ENCODE peak calls at places on chromosomes 12 and 14, in four cellular contexts. One of them, this sample, is unnamed.
A peak's percentile ranks its signal among the peaks of the same experiment; 100 is the strongest.

GRCh38 chr12:107277850-107278249 is 184.5 kb upstream of the CRY1 start:
- DNase-seq in heart left ventricle: no peak
- DNase-seq in Peyer's patch: no peak
- DNase-seq in adrenal gland: no peak
- DNase-seq in this sample: no peak

GRCh38 chr14:33040548-33041140 is 102.0 kb downstream of the NPAS3 start:
- DNase-seq in heart left ventricle: no peak
- DNase-seq in Peyer's patch: no peak
- DNase-seq in adrenal gland: no peak
- DNase-seq in this sample: no peak

GRCh38 chr14:39102265-39102968 is 618 bp downstream of the SEC23A start:
- DNase-seq in heart left ventricle: no peak
- DNase-seq in Peyer's patch: peak; percentile 81
- DNase-seq in adrenal gland: peak; percentile 40
- DNase-seq in this sample: peak; percentile 38

GRCh38 chr12:121295123-121295745 is 1.3 kb downstream of the CAMKK2 start:
- DNase-seq in heart left ventricle: no peak
- DNase-seq in Peyer's patch: no peak
- DNase-seq in adrenal gland: no peak
- DNase-seq in this sample: no peak

GRCh38 chr14:22458737-22459136 is 130.3 kb downstream of the DAD1 start:
- DNase-seq in heart left ventricle: no peak
- DNase-seq in Peyer's patch: no peak
- DNase-seq in adrenal gland: no peak
- DNase-seq in this sample: no peak

GRCh38 chr12:14741153-14741552 is 44.8 kb upstream of the GUCY2C start:
- DNase-seq in heart left ventricle: no peak
- DNase-seq in Peyer's patch: no peak
- DNase-seq in adrenal gland: peak; percentile 11
- DNase-seq in this sample: no peak

GRCh38 chr14:26845106-26845818 is 247.4 kb upstream of the NOVA1 start:
- DNase-seq in heart left ventricle: no peak
- DNase-seq in Peyer's patch: no peak
- DNase-seq in adrenal gland: no peak
- DNase-seq in this sample: no peak

GRCh38 chr12:131204416-131205311 is 251.0 kb downstream of the ADGRD1 start:
- DNase-seq in heart left ventricle: no peak
- DNase-seq in Peyer's patch: no peak
- DNase-seq in adrenal gland: no peak
- DNase-seq in this sample: no peak

GRCh38 chr14:97270308-97270707 is 473.1 kb downstream of the VRK1 start:
- DNase-seq in heart left ventricle: no peak
- DNase-seq in Peyer's patch: no peak
- DNase-seq in adrenal gland: no peak
- DNase-seq in this sample: no peak

GRCh38 chr14:91533623-91534022 is 23.5 kb upstream of the PPP4R3A start:
- DNase-seq in heart left ventricle: no peak
- DNase-seq in Peyer's patch: no peak
- DNase-seq in adrenal gland: no peak
- DNase-seq in this sample: no peak

GRCh38 chr12:64746663-64747062 is 12.5 kb downstream of the GNS start:
- DNase-seq in heart left ventricle: no peak
- DNase-seq in Peyer's patch: no peak
- DNase-seq in adrenal gland: no peak
- DNase-seq in this sample: no peak

GRCh38 chr12:76548222-76548837 is 11.2 kb downstream of the OSBPL8 start:
- DNase-seq in heart left ventricle: no peak
- DNase-seq in Peyer's patch: no peak
- DNase-seq in adrenal gland: no peak
- DNase-seq in this sample: no peak

GRCh38 chr14:95255487-95255886 is 64.2 kb downstream of the CLMN start:
- DNase-seq in heart left ventricle: peak; percentile 58
- DNase-seq in Peyer's patch: peak; percentile 90
- DNase-seq in adrenal gland: no peak
- DNase-seq in this sample: peak; percentile 86

GRCh38 chr12:124621296-124621660 is 53.9 kb upstream of the NCOR2 start:
- DNase-seq in heart left ventricle: peak; percentile 71
- DNase-seq in Peyer's patch: peak; percentile 61
- DNase-seq in adrenal gland: peak; percentile 79
- DNase-seq in this sample: no peak

GRCh38 chr14:73718742-73719251 is 4.6 kb upstream of the PNMA1 start:
- DNase-seq in heart left ventricle: no peak
- DNase-seq in Peyer's patch: no peak
- DNase-seq in adrenal gland: peak; percentile 69
- DNase-seq in this sample: no peak

GRCh38 chr12:119809023-119809422 is 68.1 kb downstream of the CIT start:
- DNase-seq in heart left ventricle: no peak
- DNase-seq in Peyer's patch: no peak
- DNase-seq in adrenal gland: no peak
- DNase-seq in this sample: no peak

GRCh38 chr12:101995684-101996083 is 66.1 kb downstream of the WASHC3 start:
- DNase-seq in heart left ventricle: no peak
- DNase-seq in Peyer's patch: no peak
- DNase-seq in adrenal gland: no peak
- DNase-seq in this sample: no peak

GRCh38 chr12:41795066-41795465 is 349.6 kb downstream of the GXYLT1 start:
- DNase-seq in heart left ventricle: no peak
- DNase-seq in Peyer's patch: no peak
- DNase-seq in adrenal gland: no peak
- DNase-seq in this sample: no peak

GRCh38 chr14:105315211-105315721 is 718 bp downstream of the PACS2 start:
- DNase-seq in heart left ventricle: no peak
- DNase-seq in Peyer's patch: peak; percentile 81
- DNase-seq in adrenal gland: peak; percentile 30
- DNase-seq in this sample: peak; percentile 44

GRCh38 chr14:64801800-64802199 is 77.9 kb downstream of the SPTB start:
- DNase-seq in heart left ventricle: no peak
- DNase-seq in Peyer's patch: no peak
- DNase-seq in adrenal gland: no peak
- DNase-seq in this sample: no peak

GRCh38 chr14:50601405-50601804 is 41.5 kb downstream of the ATL1 start:
- DNase-seq in heart left ventricle: no peak
- DNase-seq in Peyer's patch: no peak
- DNase-seq in adrenal gland: no peak
- DNase-seq in this sample: no peak

GRCh38 chr14:86943391-86944365 is 1049.3 kb downstream of the GALC start:
- DNase-seq in heart left ventricle: no peak
- DNase-seq in Peyer's patch: no peak
- DNase-seq in adrenal gland: no peak
- DNase-seq in this sample: no peak

GRCh38 chr12:57008113-57008687 is 1.9 kb upstream of the ZBTB39 start:
- DNase-seq in heart left ventricle: no peak
- DNase-seq in Peyer's patch: no peak
- DNase-seq in adrenal gland: no peak
- DNase-seq in this sample: no peak

GRCh38 chr12:57003395-57003794 is 3.0 kb downstream of the ZBTB39 start:
- DNase-seq in heart left ventricle: no peak
- DNase-seq in Peyer's patch: no peak
- DNase-seq in adrenal gland: no peak
- DNase-seq in this sample: no peak

GRCh38 chr12:57004651-57005050 is 1.7 kb downstream of the ZBTB39 start:
- DNase-seq in heart left ventricle: no peak
- DNase-seq in Peyer's patch: no peak
- DNase-seq in adrenal gland: no peak
- DNase-seq in this sample: no peak

GRCh38 chr12:57006809-57007475 is 596 bp upstream of the ZBTB39 start:
- DNase-seq in heart left ventricle: no peak
- DNase-seq in Peyer's patch: no peak
- DNase-seq in adrenal gland: no peak
- DNase-seq in this sample: no peak

GRCh38 chr12:57005980-57006808 is at the start of gene ZBTB39:
- DNase-seq in heart left ventricle: peak; percentile 69
- DNase-seq in Peyer's patch: peak; percentile 74
- DNase-seq in adrenal gland: peak; percentile 53
- DNase-seq in this sample: peak; percentile 67
- TF ChIP-seq POLR2A in heart left ventricle: no peak
- TF ChIP-seq POLR2A in Peyer's patch: no peak
- TF ChIP-seq POLR2A in adrenal gland: peak; percentile 35
- TF ChIP-seq POLR2A in this sample: no peak

DNA sequence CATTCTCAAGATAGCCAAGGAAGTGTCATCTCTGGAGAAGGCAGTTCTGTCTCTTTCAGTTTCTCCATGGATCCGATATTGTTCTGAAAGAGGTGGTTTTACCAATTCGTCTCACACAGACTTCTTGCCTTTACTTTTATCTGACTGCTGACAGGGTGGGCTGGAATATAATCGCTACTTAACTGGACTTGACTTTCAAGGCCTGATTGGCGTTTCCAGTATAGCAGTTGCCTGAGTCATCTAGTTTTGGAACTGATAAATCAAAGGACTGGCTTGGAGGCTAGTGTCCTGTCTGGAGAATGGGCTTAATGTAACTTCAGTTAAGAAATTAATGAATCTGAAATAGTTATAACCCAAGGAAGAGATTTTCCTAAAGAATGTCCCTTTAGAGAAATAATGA is 21.6 kb downstream of the PRKCH start:
- DNase-seq in heart left ventricle: no peak
- DNase-seq in Peyer's patch: no peak
- DNase-seq in adrenal gland: no peak
- DNase-seq in this sample: no peak
- H3K4me1 ChIP-seq in heart left ventricle: peaks cover 42% of the 10 kb centered on the region
- H3K4me1 ChIP-seq in Peyer's patch: no peaks in the 10 kb centered on the region
- H3K4me1 ChIP-seq in adrenal gland: no peaks in the 10 kb centered on the region
- H3K4me1 ChIP-seq in this sample: no peaks in the 10 kb centered on the region

GRCh38 chr12:31590730-31591307 is at the start of gene DENND5B:
- DNase-seq in heart left ventricle: peak; percentile 88
- DNase-seq in Peyer's patch: peak; percentile 89
- DNase-seq in adrenal gland: peak; percentile 83
- DNase-seq in this sample: peak; percentile 73
- TF ChIP-seq POLR2A in heart left ventricle: no peak
- TF ChIP-seq POLR2A in Peyer's patch: peak; percentile 59
- TF ChIP-seq POLR2A in adrenal gland: peak; percentile 71
- TF ChIP-seq POLR2A in this sample: no peak

GRCh38 chr14:101820283-101820798 is 58.8 kb downstream of the PPP2R5C start:
- DNase-seq in heart left ventricle: no peak
- DNase-seq in Peyer's patch: peak; percentile 78
- DNase-seq in adrenal gland: no peak
- DNase-seq in this sample: no peak
- H3K4me1 ChIP-seq in heart left ventricle: peaks cover 42% of the 10 kb centered on the region
- H3K4me1 ChIP-seq in Peyer's patch: no peaks in the 10 kb centered on the region
- H3K4me1 ChIP-seq in adrenal gland: peaks cover 32% of the 10 kb centered on the region
- H3K4me1 ChIP-seq in this sample: peaks cover 38% of the 10 kb centered on the region

GRCh38 chr14:94129111-94129757 is at the start of gene IFI27L2:
- DNase-seq in heart left ventricle: peak; percentile 85
- DNase-seq in Peyer's patch: peak; percentile 89
- DNase-seq in adrenal gland: peak; percentile 86
- DNase-seq in this sample: peak; percentile 67
- TF ChIP-seq POLR2A in heart left ventricle: peak; percentile 42
- TF ChIP-seq POLR2A in Peyer's patch: no peak
- TF ChIP-seq POLR2A in adrenal gland: peak; percentile 32
- TF ChIP-seq POLR2A in this sample: no peak